ENCODE peak calls at places on chromosomes 3 and 15, in four cellular contexts. One of them, this sample, is unnamed.

GRCh38 chr3:187318819-187319616 is 27.5 kb upstream of the MASP1 start:
- DNase-seq in K562: peak; percentile 60
- DNase-seq in HepG2: peak; percentile 35
- DNase-seq in HCT116: peak; percentile 42
- DNase-seq in this sample: no peak

GRCh38 chr3:112774293-112774926 is 72.3 kb downstream of the CD200R1L start:
- DNase-seq in HCT116: no peak
- DNase-seq in HepG2: no peak
- DNase-seq in K562: no peak
- DNase-seq in this sample: peak; percentile 24

GRCh38 chr3:100603449-100603848 is 6.0 kb upstream of the ADGRG7 start:
- DNase-seq in HCT116: peak; percentile 41
- DNase-seq in K562: no peak
- DNase-seq in HepG2: peak; percentile 38
- DNase-seq in this sample: no peak

GRCh38 chr3:60756636-60757035 is 494.6 kb downstream of the FHIT start:
- DNase-seq in K562: no peak
- DNase-seq in HCT116: no peak
- DNase-seq in HepG2: no peak
- DNase-seq in this sample: no peak

GRCh38 chr15:64460737-64461576 is 579 bp downstream of the ZNF609 start:
- DNase-seq in K562: peak; percentile 84
- DNase-seq in HCT116: peak; percentile 35
- DNase-seq in HepG2: peak; percentile 66
- DNase-seq in this sample: peak; percentile 24

GRCh38 chr3:53150247-53151085 is 10.5 kb upstream of the PRKCD start:
- DNase-seq in HepG2: no peak
- DNase-seq in HCT116: peak; percentile 21
- DNase-seq in K562: no peak
- DNase-seq in this sample: no peak

GRCh38 chr15:42788725-42789124 is 51.8 kb upstream of the CDAN1 start:
- DNase-seq in K562: no peak
- DNase-seq in HCT116: no peak
- DNase-seq in HepG2: no peak
- DNase-seq in this sample: no peak

GRCh38 chr3:145776782-145777408 is 384.1 kb downstream of the PLOD2 start:
- DNase-seq in HepG2: peak; percentile 47
- DNase-seq in K562: peak; percentile 22
- DNase-seq in HCT116: peak; percentile 39
- DNase-seq in this sample: peak; percentile 28

GRCh38 chr3:59127071-59127470 is 77.2 kb upstream of the CFAP20DC start:
- DNase-seq in HCT116: no peak
- DNase-seq in K562: no peak
- DNase-seq in HepG2: no peak
- DNase-seq in this sample: no peak

GRCh38 chr3:95302044-95302443 is 1239.2 kb downstream of the NSUN3 start:
- DNase-seq in HCT116: no peak
- DNase-seq in HepG2: peak; percentile 40
- DNase-seq in K562: no peak
- DNase-seq in this sample: no peak

GRCh38 chr3:139358857-139359562 is 15.2 kb downstream of the MRPS22 start:
- DNase-seq in HCT116: no peak
- DNase-seq in HepG2: no peak
- DNase-seq in K562: no peak
- DNase-seq in this sample: no peak

GRCh38 chr15:75532413-75533250 is 46.5 kb downstream of the PTPN9 start:
- DNase-seq in HepG2: peak; percentile 57
- DNase-seq in K562: no peak
- DNase-seq in HCT116: peak; percentile 49
- DNase-seq in this sample: peak; percentile 69

GRCh38 chr15:43095708-43096347 is 10.0 kb downstream of the UBR1 start:
- DNase-seq in K562: no peak
- DNase-seq in HepG2: no peak
- DNase-seq in HCT116: no peak
- DNase-seq in this sample: no peak

GRCh38 chr3:47523310-47524073 is 10.0 kb upstream of the ELP6 start:
- DNase-seq in HCT116: no peak
- DNase-seq in K562: no peak
- DNase-seq in HepG2: no peak
- DNase-seq in this sample: no peak

GRCh38 chr3:106820726-106821362 is 556.4 kb upstream of the CCDC54 start:
- DNase-seq in HCT116: no peak
- DNase-seq in HepG2: no peak
- DNase-seq in K562: no peak
- DNase-seq in this sample: no peak

GRCh38 chr15:92291900-92292299 is 101.8 kb upstream of the ST8SIA2 start:
- DNase-seq in K562: no peak
- DNase-seq in HepG2: no peak
- DNase-seq in HCT116: no peak
- DNase-seq in this sample: no peak

GRCh38 chr3:195126073-195126605 is 144.8 kb downstream of the XXYLT1 start:
- DNase-seq in HepG2: no peak
- DNase-seq in K562: no peak
- DNase-seq in HCT116: no peak
- DNase-seq in this sample: no peak

GRCh38 chr3:45981321-45982038 is 14.1 kb downstream of the FYCO1 start:
- DNase-seq in HCT116: no peak
- DNase-seq in HepG2: no peak
- DNase-seq in K562: peak; percentile 48
- DNase-seq in this sample: no peak

GRCh38 chr3:30544811-30545210 is 61.6 kb upstream of the TGFBR2 start:
- DNase-seq in HepG2: no peak
- DNase-seq in HCT116: no peak
- DNase-seq in K562: no peak
- DNase-seq in this sample: peak; percentile 64

GRCh38 chr3:59773970-59774369 is 724.1 kb upstream of the CFAP20DC start:
- DNase-seq in HepG2: no peak
- DNase-seq in K562: no peak
- DNase-seq in HCT116: no peak
- DNase-seq in this sample: no peak

GRCh38 chr15:87896926-87897325 is 359.6 kb downstream of the NTRK3 start:
- DNase-seq in HCT116: no peak
- DNase-seq in K562: no peak
- DNase-seq in HepG2: no peak
- DNase-seq in this sample: no peak

GRCh38 chr3:196996454-196997265 is 28.0 kb upstream of the PIGZ start:
- DNase-seq in HepG2: no peak
- DNase-seq in K562: no peak
- DNase-seq in HCT116: no peak
- DNase-seq in this sample: no peak

GRCh38 chr3:134620476-134621115 is 30.2 kb downstream of the KY start:
- DNase-seq in HCT116: no peak
- DNase-seq in HepG2: no peak
- DNase-seq in K562: no peak
- DNase-seq in this sample: no peak

GRCh38 chr3:135992072-135992471 is 26.5 kb downstream of the PPP2R3A start:
- DNase-seq in K562: no peak
- DNase-seq in HCT116: peak; percentile 40
- DNase-seq in HepG2: no peak
- DNase-seq in this sample: peak; percentile 50

GRCh38 chr3:133991209-133991608 is 38.5 kb downstream of the SLCO2A1 start:
- DNase-seq in K562: no peak
- DNase-seq in HepG2: no peak
- DNase-seq in HCT116: no peak
- DNase-seq in this sample: no peak

GRCh38 chr15:58549013-58549779 is 117.4 kb downstream of the LIPC start:
- DNase-seq in K562: no peak
- DNase-seq in HepG2: no peak
- DNase-seq in HCT116: no peak
- DNase-seq in this sample: no peak

GRCh38 chr15:87492321-87492720 is 764.2 kb downstream of the NTRK3 start:
- DNase-seq in K562: no peak
- DNase-seq in HCT116: no peak
- DNase-seq in HepG2: no peak
- DNase-seq in this sample: no peak

GRCh38 chr3:184632551-184632950 is 71.0 kb downstream of the EPHB3 start:
- DNase-seq in HCT116: no peak
- DNase-seq in HepG2: no peak
- DNase-seq in K562: no peak
- DNase-seq in this sample: no peak

GRCh38 chr3:184630861-184631260 is 69.3 kb downstream of the EPHB3 start:
- DNase-seq in HCT116: no peak
- DNase-seq in HepG2: no peak
- DNase-seq in K562: no peak
- DNase-seq in this sample: no peak

GRCh38 chr3:184633185-184633584 is 71.6 kb downstream of the EPHB3 start:
- DNase-seq in HepG2: no peak
- DNase-seq in HCT116: no peak
- DNase-seq in K562: no peak
- DNase-seq in this sample: no peak

GRCh38 chr3:184629555-184630160 is 68.1 kb downstream of the EPHB3 start:
- DNase-seq in HepG2: no peak
- DNase-seq in K562: no peak
- DNase-seq in HCT116: no peak
- DNase-seq in this sample: no peak

GRCh38 chr3:184631339-184631965 is 69.9 kb downstream of the EPHB3 start:
- DNase-seq in K562: no peak
- DNase-seq in HCT116: no peak
- DNase-seq in HepG2: no peak
- DNase-seq in this sample: no peak
- TF ChIP-seq TCF7L2 in K562: no peak
- TF ChIP-seq TCF7L2 in HCT116: no peak
- TF ChIP-seq TCF7L2 in HepG2: no peak
- TF ChIP-seq TCF7L2 in this sample: no peak

GRCh38 chr15:60155661-60156060 is 151.6 kb downstream of the FOXB1 start:
- DNase-seq in HepG2: no peak
- DNase-seq in K562: no peak
- DNase-seq in HCT116: no peak
- DNase-seq in this sample: no peak
- H3K27ac ChIP-seq in HepG2: no peak overlapping the region
- H3K27ac ChIP-seq in K562: no peak overlapping the region
- H3K27ac ChIP-seq in HCT116: no peak overlapping the region
- H3K27ac ChIP-seq in this sample: no peak overlapping the region

GRCh38 chr15:52439470-52439869 is 89.2 kb downstream of the MYO5A start:
- DNase-seq in K562: no peak
- DNase-seq in HCT116: no peak
- DNase-seq in HepG2: no peak
- DNase-seq in this sample: no peak
- TF ChIP-seq TCF7L2 in K562: no peak
- TF ChIP-seq TCF7L2 in HCT116: no peak
- TF ChIP-seq TCF7L2 in HepG2: no peak
- TF ChIP-seq TCF7L2 in this sample: no peak

GRCh38 chr3:48564667-48565066 is 1.1 kb upstream of the UCN2 start:
- DNase-seq in HepG2: no peak
- DNase-seq in HCT116: no peak
- DNase-seq in K562: no peak
- DNase-seq in this sample: no peak
- H3K27ac ChIP-seq in HepG2: no peak overlapping the region
- H3K27ac ChIP-seq in HCT116: peak overlapping the region; percentile 58
- H3K27ac ChIP-seq in K562: no peak overlapping the region
- H3K27ac ChIP-seq in this sample: no peak overlapping the region

DNA sequence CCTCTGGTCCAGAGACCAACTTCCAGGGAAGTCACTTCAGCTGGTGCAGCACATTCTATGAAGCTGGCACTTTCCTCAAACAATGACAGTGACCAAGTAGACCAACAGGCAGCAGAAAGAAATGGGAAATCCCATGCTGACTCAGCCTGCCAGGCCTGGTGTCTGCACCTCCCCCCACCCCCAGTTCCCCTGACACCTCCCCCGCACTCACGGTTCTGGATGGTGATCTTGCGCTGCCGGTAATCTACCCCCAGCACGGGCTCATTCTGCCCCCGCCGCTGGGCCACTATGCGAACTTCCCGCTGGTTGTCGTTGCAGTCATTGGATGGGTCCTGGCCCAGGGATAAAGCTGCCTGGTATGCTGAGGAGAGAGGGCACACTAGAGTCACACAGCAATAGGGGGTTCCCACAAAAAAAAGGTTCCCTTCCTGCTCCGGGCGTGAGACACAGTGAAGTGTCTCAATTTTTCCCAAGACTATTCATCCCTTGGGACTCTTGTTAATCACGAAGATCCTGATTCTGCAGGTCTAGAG is 16.9 kb downstream of the ILDR1 start:
- DNase-seq in HCT116: no peak
- DNase-seq in HepG2: no peak
- DNase-seq in K562: peak; percentile 45
- DNase-seq in this sample: no peak
- TF ChIP-seq TCF7L2 in HCT116: no peak
- TF ChIP-seq TCF7L2 in HepG2: no peak
- TF ChIP-seq TCF7L2 in K562: no peak
- TF ChIP-seq TCF7L2 in this sample: no peak

DNA sequence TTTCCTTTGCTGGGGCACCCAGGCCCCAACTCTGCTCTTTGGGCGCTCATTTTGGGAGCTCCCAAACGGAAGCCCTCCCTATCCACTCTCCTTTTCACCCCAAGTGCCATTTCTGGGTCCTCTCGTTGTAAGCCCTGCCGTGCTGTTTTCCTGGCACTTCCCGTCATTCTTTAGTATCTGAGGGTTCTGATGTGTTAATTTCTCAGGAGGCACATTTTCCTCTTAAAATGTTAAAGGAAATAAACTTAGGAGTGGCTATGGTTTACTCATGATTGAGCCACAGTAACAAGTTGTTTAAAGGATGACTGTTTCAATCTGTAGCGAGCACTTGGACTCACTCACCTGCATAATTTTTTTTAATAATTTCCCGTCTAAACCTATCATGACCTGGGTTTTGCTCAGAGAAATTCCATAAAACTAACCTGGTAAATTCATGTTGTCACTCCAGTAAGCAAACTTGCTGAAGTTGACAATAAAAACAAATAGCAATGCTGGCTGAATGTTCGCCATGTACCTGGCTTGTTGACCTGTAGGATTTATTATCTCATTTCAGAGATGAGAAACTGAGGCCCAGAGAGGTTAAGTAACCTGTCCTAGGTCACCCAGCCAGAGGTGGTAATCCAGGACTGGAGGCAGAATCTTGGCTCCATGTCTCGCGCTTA is 10.6 kb downstream of the ALDH1A3 start:
- DNase-seq in HepG2: no peak
- DNase-seq in K562: no peak
- DNase-seq in HCT116: no peak
- DNase-seq in this sample: no peak
- H3K27ac ChIP-seq in HepG2: no peak overlapping the region
- H3K27ac ChIP-seq in K562: no peak overlapping the region
- H3K27ac ChIP-seq in HCT116: no peak overlapping the region
- H3K27ac ChIP-seq in this sample: no peak overlapping the region